ENCODE peak calls at places on chromosomes 12 and 14, in seven cellular contexts. G, R, W, Y, K, J and P are unnamed samples.

GRCh38 chr14:30193791-30194407 is 266.3 kb upstream of the PRKD1 start:
- DNase-seq in G (no peak), R (no peak), W (no peak), Y (no peak), K (no peak), J (no peak), P (no peak)

GRCh38 chr14:99612737-99613330 is 8.8 kb upstream of the CCDC85C start:
- DNase-seq in G (no peak), R (no peak), W (no peak), Y (no peak), K (no peak), J (no peak), P (no peak)

GRCh38 chr14:105473677-105474477 is 744 bp upstream of the CRIP2 start:
- DNase-seq in G (peak), R (peak), W (peak), Y (peak), K (peak), J (peak), P (peak)

GRCh38 chr12:25308761-25309160 is 58.0 kb upstream of the KRAS start:
- DNase-seq in G (no peak), R (no peak), W (no peak), Y (no peak), K (no peak), J (no peak), P (no peak)

GRCh38 chr14:33847066-33847465 is 103.8 kb downstream of the EGLN3 start:
- DNase-seq in G (no peak), R (no peak), W (no peak), Y (no peak), K (no peak), J (no peak), P (no peak)

GRCh38 chr14:95388699-95389098 is 69.0 kb upstream of the CLMN start:
- DNase-seq in G (no peak), R (no peak), W (no peak), Y (no peak), K (no peak), J (no peak), P (no peak)

GRCh38 chr12:124752437-124753229 is 111.0 kb downstream of the SCARB1 start:
- DNase-seq in G (no peak), R (no peak), W (no peak), Y (no peak), K (no peak), J (no peak), P (no peak)

GRCh38 chr12:72889791-72890190 is 617.6 kb downstream of the TRHDE start:
- DNase-seq in G (no peak), R (no peak), W (no peak), Y (no peak), K (no peak), J (no peak), P (no peak)

GRCh38 chr14:105499256-105500035 is 8.4 kb downstream of the TEDC1 start:
- DNase-seq in G (peak), R (no peak), W (no peak), Y (no peak), K (peak), J (no peak), P (no peak)

GRCh38 chr14:47917344-47917954 is 242.0 kb upstream of the MDGA2 start:
- DNase-seq in G (peak), R (peak), W (no peak), Y (peak), K (peak), J (no peak), P (no peak)

GRCh38 chr12:18383203-18383602 is 121.9 kb downstream of the PIK3C2G start:
- DNase-seq in G (peak), R (peak), W (no peak), Y (peak), K (no peak), J (no peak), P (no peak)

GRCh38 chr14:68145036-68145435 is 325.5 kb downstream of the RAD51B start:
- DNase-seq in G (no peak), R (peak), W (no peak), Y (peak), K (no peak), J (no peak), P (no peak)

GRCh38 chr12:55741978-55742377 is 944 bp upstream of the GDF11 start:
- DNase-seq in G (no peak), R (no peak), W (no peak), Y (no peak), K (no peak), J (no peak), P (no peak)

GRCh38 chr12:103768467-103769123 is 72.4 kb downstream of the NT5DC3 start:
- DNase-seq in G (no peak), R (peak), W (no peak), Y (no peak), K (no peak), J (no peak), P (no peak)

GRCh38 chr14:71103662-71104484 is 196.6 kb downstream of the PCNX1 start:
- DNase-seq in G (peak), R (peak), W (no peak), Y (peak), K (no peak), J (no peak), P (no peak)

GRCh38 chr14:57871487-57872080 is 5.7 kb upstream of the SLC35F4 start:
- DNase-seq in G (peak), R (peak), W (no peak), Y (peak), K (peak), J (no peak), P (no peak)

GRCh38 chr14:59425322-59425945 is 39.7 kb downstream of the GPR135 start:
- DNase-seq in G (no peak), R (no peak), W (no peak), Y (no peak), K (no peak), J (peak), P (no peak)

GRCh38 chr14:79064200-79064599 is 894.0 kb downstream of the NRXN3 start:
- DNase-seq in G (no peak), R (no peak), W (no peak), Y (no peak), K (no peak), J (no peak), P (no peak)

GRCh38 chr12:52874573-52875435 is 26.0 kb upstream of the KRT78 start:
- DNase-seq in G (no peak), R (no peak), W (no peak), Y (no peak), K (no peak), J (no peak), P (no peak)

GRCh38 chr14:60658909-60659585 is 9.8 kb upstream of the SIX1 start:
- DNase-seq in G (peak), R (no peak), W (no peak), Y (no peak), K (no peak), J (no peak), P (no peak)

GRCh38 chr12:70364695-70365397 is 1.2 kb upstream of the KCNMB4 start:
- DNase-seq in G (no peak), R (peak), W (no peak), Y (peak), K (peak), J (no peak), P (no peak)

GRCh38 chr12:53211476-53212381 is 4.7 kb upstream of the ITGB7 start:
- DNase-seq in G (no peak), R (peak), W (no peak), Y (no peak), K (no peak), J (peak), P (no peak)

GRCh38 chr12:10771132-10771733 is 31.2 kb downstream of the TAS2R7 start:
- DNase-seq in G (peak), R (peak), W (no peak), Y (peak), K (no peak), J (no peak), P (no peak)

GRCh38 chr12:53014709-53015108 is 8.5 kb downstream of the EIF4B start:
- DNase-seq in G (no peak), R (no peak), W (no peak), Y (no peak), K (no peak), J (no peak), P (no peak)

GRCh38 chr12:100993916-100994315 is 199.3 kb downstream of the ANO4 start:
- DNase-seq in G (no peak), R (peak), W (no peak), Y (no peak), K (no peak), J (no peak), P (no peak)

GRCh38 chr12:12423367-12423766 is 66.5 kb downstream of the BORCS5 start:
- DNase-seq in G (no peak), R (no peak), W (no peak), Y (no peak), K (no peak), J (no peak), P (no peak)
- TF ChIP-seq POLR2A in G (no peak), R (no peak), W (no peak), Y (no peak), K (no peak), J (no peak), P (no peak)

DNA sequence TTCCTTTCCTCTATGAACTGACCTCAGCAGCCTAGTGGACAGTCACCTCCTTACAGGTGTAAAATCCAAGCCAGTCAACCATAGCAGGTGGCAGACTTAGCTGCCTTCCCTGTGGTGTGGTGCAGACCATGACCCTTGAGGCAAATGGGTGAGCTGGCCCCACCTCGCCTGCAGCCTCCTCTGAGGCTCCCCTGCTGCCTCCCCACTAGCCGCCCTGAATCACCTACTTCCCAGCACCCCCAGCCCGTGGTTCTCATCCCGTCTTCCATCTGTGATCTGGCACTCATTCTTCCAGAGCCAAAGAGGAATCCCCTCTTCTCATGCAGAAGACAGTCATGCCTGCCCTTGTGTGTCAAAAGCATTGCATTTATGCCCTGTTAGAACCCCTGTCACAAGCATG is 34.4 kb upstream of the TSPAN9 start:
- DNase-seq in G (no peak), R (no peak), W (no peak), Y (no peak), K (no peak), J (no peak), P (no peak)
- H3K27ac ChIP-seq in G (no peak), R (no peak), W (no peak), Y (no peak), K (no peak), J (no peak), P (no peak)

DNA sequence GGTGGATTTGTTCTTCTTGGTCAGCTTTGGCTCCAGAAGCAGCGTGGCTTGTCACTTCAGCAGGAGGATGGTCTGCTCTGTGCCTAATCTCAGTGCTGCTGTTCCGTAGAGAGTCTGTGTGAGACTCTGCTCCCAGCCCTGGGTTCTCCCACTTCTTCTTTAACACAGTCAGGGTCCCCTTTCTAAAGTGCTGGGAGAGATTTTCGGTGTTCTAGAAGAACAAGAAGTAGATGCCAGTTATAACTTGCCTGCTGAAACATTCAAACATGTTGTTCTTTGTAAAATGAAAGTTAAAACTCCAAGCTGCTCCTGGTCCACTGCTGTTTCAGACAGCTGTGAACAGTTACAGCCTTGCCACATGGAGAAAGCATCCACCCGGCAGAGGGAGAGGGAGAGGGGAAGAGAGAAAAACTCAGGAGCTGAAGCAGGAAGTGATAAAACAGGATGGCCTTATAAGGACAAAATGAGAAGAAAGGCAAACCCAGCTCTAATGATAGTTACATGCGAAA is 55.2 kb upstream of the CERS5 start:
- DNase-seq in G (no peak), R (peak), W (no peak), Y (peak), K (peak), J (peak), P (peak)
- TF ChIP-seq CTCF in G (no peak), R (no peak), W (no peak), Y (peak), K (no peak), J (peak), P (peak)

GRCh38 chr14:77022219-77022852 is 6.2 kb downstream of the IRF2BPL start:
- DNase-seq in G (no peak), R (no peak), W (no peak), Y (no peak), K (no peak), J (no peak), P (no peak)
- TF ChIP-seq POLR2A in G (no peak), R (no peak), W (no peak), Y (no peak), K (no peak), J (no peak), P (no peak)

GRCh38 chr12:1801285-1801975 is 18.9 kb upstream of the LRTM2 start:
- DNase-seq in G (no peak), R (no peak), W (no peak), Y (no peak), K (no peak), J (peak), P (no peak)
- H3K27ac ChIP-seq in G (no peak), R (no peak), W (no peak), Y (no peak), K (no peak), J (no peak), P (no peak)

DNA sequence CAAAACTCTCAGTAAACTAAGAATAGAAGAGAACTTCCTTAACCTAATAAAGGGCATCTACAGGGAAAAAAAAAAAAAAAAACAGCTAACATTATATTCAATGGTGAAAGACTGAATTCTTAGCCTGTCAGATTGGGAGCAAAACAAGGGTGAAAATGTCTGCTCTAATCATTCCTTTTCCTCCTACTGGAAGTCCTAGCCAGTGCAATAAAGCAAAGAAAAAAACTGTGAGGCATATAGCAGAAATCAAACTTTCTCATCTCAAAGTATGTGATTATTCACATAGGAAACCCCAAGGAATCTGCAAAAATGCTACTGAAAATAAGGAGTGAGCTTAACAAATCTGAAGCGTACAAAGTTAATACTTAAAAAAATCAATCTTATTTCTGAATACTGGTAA is 170.7 kb downstream of the NUAK1 start:
- DNase-seq in G (no peak), R (no peak), W (no peak), Y (no peak), K (no peak), J (no peak), P (no peak)
- TF ChIP-seq CTCF in G (no peak), R (no peak), W (no peak), Y (no peak), K (no peak), J (no peak), P (no peak)

DNA sequence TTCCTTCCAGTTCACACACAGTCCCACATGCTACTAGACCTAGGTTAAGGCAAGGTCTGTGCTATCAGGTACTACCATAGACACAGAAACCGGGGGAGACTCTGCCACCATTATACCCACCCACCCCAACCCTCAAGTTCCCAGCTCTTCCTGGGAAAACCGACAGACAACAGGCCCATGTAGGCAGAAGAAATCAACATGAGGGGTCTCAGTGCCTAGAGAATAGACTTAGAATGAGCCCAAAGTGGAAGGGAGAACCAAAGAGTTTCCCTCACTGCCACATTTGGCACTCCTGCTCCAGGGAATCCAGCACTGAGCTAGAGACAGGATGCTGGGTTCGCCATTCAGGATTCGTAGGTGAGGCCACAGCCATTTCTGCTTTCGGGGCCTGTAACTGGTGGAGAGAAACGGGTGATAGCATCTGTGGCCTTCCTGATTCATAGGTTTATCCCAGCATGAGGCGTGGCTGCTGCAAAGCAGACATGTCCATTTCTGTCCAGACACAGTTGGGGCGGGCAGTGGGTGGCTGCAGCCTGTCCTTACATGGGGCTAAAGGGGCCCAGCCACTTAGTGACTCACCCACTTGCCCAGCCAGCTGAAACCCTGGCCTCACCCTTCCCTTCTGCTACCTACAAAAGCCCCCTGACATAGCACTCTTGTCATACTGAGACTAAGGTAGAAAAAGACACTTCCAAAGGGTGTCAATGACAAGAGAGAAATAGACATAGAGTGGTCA is 69.4 kb downstream of the IRF2BPL start:
- DNase-seq in G (peak), R (peak), W (no peak), Y (peak), K (no peak), J (no peak), P (no peak)
- TF ChIP-seq POLR2A in G (no peak), R (no peak), W (no peak), Y (no peak), K (no peak), J (no peak), P (no peak)